ENCODE peak calls at places on chromosomes 3 and 15, in seven cellular contexts. P, Q, T, C, H, X and L are unnamed samples.

GRCh38 chr3:123783811-123784210 is 100.3 kb downstream of the MYLK start:
- DNase-seq in C (no peak), P (no peak), Q (no peak), T (no peak), H (no peak), X (no peak), L (no peak)

GRCh38 chr3:171874879-171875278 is 31.7 kb downstream of the TMEM212 start:
- DNase-seq in Q (no peak), H (no peak), C (no peak), T (no peak), X (no peak), P (no peak), L (no peak)

GRCh38 chr3:66485291-66485968 is 15.4 kb downstream of the LRIG1 start:
- DNase-seq in T (no peak), P (no peak), C (no peak), X (no peak), Q (no peak), H (no peak), L (no peak)

GRCh38 chr3:159947220-159947619 is 41.4 kb upstream of the IL12A start:
- DNase-seq in P (no peak), H (no peak), X (no peak), Q (no peak), T (no peak), C (no peak), L (no peak)

GRCh38 chr3:109923431-109923830 is 586.1 kb upstream of the DPPA4 start:
- DNase-seq in Q (no peak), T (no peak), P (no peak), X (no peak), C (no peak), H (no peak), L (no peak)

GRCh38 chr3:138371070-138371950 is 22.9 kb downstream of the MRAS start:
- DNase-seq in C (peak), P (no peak), T (no peak), X (no peak), H (no peak), Q (no peak), L (no peak)

GRCh38 chr15:75227663-75228280 is 26.1 kb downstream of the C15orf39 start:
- DNase-seq in Q (no peak), T (no peak), C (no peak), X (no peak), H (no peak), P (no peak), L (no peak)

GRCh38 chr3:172641291-172641690 is 69.6 kb downstream of the NCEH1 start:
- DNase-seq in X (no peak), P (no peak), C (no peak), T (no peak), H (no peak), Q (no peak), L (no peak)

GRCh38 chr15:39934415-39935044 is 615 bp downstream of the EIF2AK4 start:
- DNase-seq in X (peak), H (peak), C (no peak), P (no peak), T (no peak), Q (no peak), L (no peak)

GRCh38 chr3:139755551-139755950 is 77.8 kb upstream of the NMNAT3 start:
- DNase-seq in T (no peak), Q (no peak), P (no peak), X (no peak), C (no peak), H (no peak), L (no peak)

GRCh38 chr3:101690972-101691371 is 4.5 kb upstream of the RPL24 start:
- DNase-seq in P (no peak), Q (no peak), X (no peak), H (no peak), C (no peak), T (peak), L (no peak)

GRCh38 chr3:16514021-16514700 is 662 bp upstream of the RFTN1 start:
- DNase-seq in P (no peak), C (no peak), Q (no peak), T (no peak), X (no peak), H (no peak), L (no peak)

GRCh38 chr15:69034352-69034751 is 19.9 kb downstream of the NOX5 start:
- DNase-seq in T (no peak), Q (no peak), H (no peak), P (no peak), X (no peak), C (no peak), L (no peak)

GRCh38 chr3:106379251-106379750 is 510.5 kb upstream of the CBLB start:
- DNase-seq in Q (no peak), X (no peak), H (no peak), C (no peak), T (no peak), P (no peak), L (no peak)

GRCh38 chr3:52521881-52522650 is 11.6 kb downstream of the NT5DC2 start:
- DNase-seq in H (no peak), C (no peak), P (no peak), X (no peak), T (no peak), Q (no peak), L (no peak)

GRCh38 chr3:134594236-134594825 is 56.5 kb downstream of the KY start:
- DNase-seq in C (no peak), H (no peak), P (no peak), T (no peak), Q (no peak), X (no peak), L (no peak)

GRCh38 chr3:194817592-194818325 is 132.1 kb downstream of the FAM43A start:
- DNase-seq in H (no peak), P (no peak), X (no peak), C (no peak), Q (no peak), T (no peak), L (no peak)

GRCh38 chr15:73682597-73683090 is 1.5 kb upstream of the CD276 start:
- DNase-seq in H (no peak), T (no peak), C (no peak), Q (no peak), P (no peak), X (no peak), L (no peak)

GRCh38 chr3:188529228-188529627 is 375.3 kb downstream of the LPP start:
- DNase-seq in T (no peak), Q (no peak), P (no peak), C (no peak), H (no peak), X (no peak), L (no peak)

GRCh38 chr15:70345251-70346019 is 247.7 kb upstream of the TLE3 start:
- DNase-seq in H (no peak), P (no peak), Q (peak), C (no peak), X (no peak), T (no peak), L (no peak)

GRCh38 chr15:25375557-25375956 is 63.3 kb downstream of the UBE3A start:
- DNase-seq in X (peak), T (no peak), P (no peak), C (no peak), Q (no peak), H (no peak), L (no peak)

GRCh38 chr15:66935121-66935520 is 130.3 kb upstream of the SMAD3 start:
- DNase-seq in C (no peak), P (no peak), H (no peak), Q (no peak), T (no peak), X (no peak), L (no peak)

GRCh38 chr3:58034738-58035511 is 26.7 kb downstream of the FLNB start:
- DNase-seq in H (no peak), C (peak), T (peak), X (no peak), Q (no peak), P (no peak), L (no peak)

GRCh38 chr3:113507501-113508067 is 7.4 kb downstream of the SPICE1 start:
- DNase-seq in Q (no peak), C (no peak), H (no peak), T (no peak), P (no peak), X (no peak), L (no peak)

GRCh38 chr3:146543461-146544012 is 870 bp downstream of the PLSCR1 start:
- DNase-seq in Q (no peak), X (no peak), C (no peak), T (peak), H (no peak), P (no peak), L (no peak)

GRCh38 chr3:58462829-58463180 is 29.1 kb upstream of the KCTD6 start:
- DNase-seq in Q (no peak), X (peak), P (no peak), C (no peak), T (no peak), H (no peak), L (no peak)

GRCh38 chr3:188689101-188689574 is 482.6 kb upstream of the TPRG1 start:
- DNase-seq in P (no peak), C (no peak), X (no peak), H (no peak), Q (no peak), T (no peak), L (no peak)

GRCh38 chr3:94071713-94072284 is 8.9 kb downstream of the NSUN3 start:
- DNase-seq in P (no peak), Q (no peak), T (no peak), H (no peak), X (no peak), C (peak), L (no peak)

DNA sequence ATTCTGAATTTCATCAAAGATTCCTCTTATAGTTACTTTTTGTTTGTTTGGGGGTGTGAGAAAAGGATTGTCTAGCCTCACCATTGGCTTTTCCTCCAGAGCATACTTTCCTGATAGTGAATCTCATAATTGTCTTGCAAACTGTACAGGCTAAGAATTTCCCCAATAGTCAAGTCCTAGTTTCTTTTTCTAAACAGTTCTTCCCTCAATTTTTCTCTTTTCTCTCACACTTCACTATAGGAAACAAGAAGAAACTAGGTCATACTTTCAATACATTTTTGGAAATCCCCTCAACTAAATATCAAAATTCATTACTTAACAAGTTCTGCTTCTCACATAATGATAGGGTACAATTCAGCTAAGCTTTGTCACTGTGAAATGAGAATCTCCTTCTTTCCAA is 241.9 kb downstream of the IL20RB start:
- DNase-seq in Q (no peak), X (no peak), H (no peak), C (peak), P (no peak), T (no peak), L (no peak)
- TF ChIP-seq YY1 in Q (no peak), X (no peak), H (no peak), C (no peak), P (no peak), T (no peak), L (no peak)

DNA sequence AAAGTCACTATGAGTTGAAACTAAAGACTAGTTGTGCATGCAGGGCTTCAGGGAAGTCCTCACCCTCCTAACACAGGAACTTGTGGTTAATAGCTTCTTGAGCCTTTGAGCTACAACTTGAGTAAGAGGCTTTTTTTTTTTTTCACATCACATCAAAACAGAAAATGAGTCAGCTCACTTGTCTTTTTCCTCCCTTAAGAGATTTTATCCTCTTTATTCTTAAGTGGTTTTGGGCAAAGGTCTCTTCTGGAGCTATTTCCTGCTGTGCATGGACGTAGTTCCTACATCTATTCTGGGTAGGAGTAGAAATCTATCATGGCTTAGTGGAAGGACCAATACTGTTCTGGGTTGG is 613.5 kb downstream of the ZPLD1 start:
- DNase-seq in Q (no peak), X (no peak), C (no peak), H (no peak), P (peak), T (no peak), L (no peak)
- TF ChIP-seq YY1 in Q (no peak), X (no peak), C (no peak), H (no peak), P (no peak), T (no peak), L (no peak)

GRCh38 chr15:96200357-96200972 is 130.0 kb upstream of the NR2F2 start:
- DNase-seq in X (no peak), C (no peak), P (no peak), H (no peak), Q (no peak), T (no peak), L (no peak)
- TF ChIP-seq YY1 in X (no peak), C (no peak), P (no peak), H (no peak), Q (no peak), T (no peak), L (no peak)

DNA sequence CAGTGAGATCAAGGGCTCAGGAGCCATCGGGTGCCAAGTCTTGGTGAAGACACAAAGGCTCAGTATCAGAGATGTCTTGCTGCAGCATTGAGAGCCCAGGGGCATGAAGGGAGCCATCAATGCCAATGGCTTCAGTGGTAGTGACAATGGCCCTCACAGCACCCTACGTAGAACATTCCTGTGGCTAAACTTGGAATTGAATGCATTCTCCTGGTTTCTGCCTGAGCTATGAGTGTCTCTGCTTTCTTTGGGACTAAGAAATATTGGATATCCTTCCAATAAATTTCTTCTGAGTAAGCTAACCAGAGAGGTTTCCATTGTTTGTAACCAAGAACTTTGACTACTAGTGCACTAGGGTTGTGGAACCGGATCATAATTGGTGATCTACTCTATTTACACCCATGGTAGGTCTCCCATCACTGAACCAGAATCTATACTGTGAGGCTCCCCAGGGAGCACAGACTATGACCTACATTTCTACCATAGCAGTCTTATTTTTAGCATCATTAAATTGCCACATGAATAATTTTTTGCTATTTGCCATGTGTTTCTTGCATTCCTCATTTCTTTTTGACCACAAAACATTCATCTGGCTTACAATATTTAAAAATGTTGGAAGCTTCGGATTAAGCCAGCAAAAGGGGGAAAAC is 31.6 kb upstream of the PDZRN3 start:
- DNase-seq in Q (no peak), P (no peak), H (no peak), T (no peak), X (no peak), C (no peak), L (no peak)
- TF ChIP-seq YY1 in Q (no peak), P (no peak), H (no peak), T (no peak), X (no peak), C (no peak), L (no peak)

GRCh38 chr3:157594413-157594812 is 91.2 kb upstream of the VEPH1 start:
- DNase-seq in C (no peak), P (no peak), H (no peak), Q (no peak), X (no peak), T (no peak), L (no peak)
- TF ChIP-seq YY1 in C (no peak), P (no peak), H (no peak), Q (no peak), X (no peak), T (no peak), L (no peak)

GRCh38 chr15:36108539-36108938 is 470.9 kb upstream of the CDIN1 start:
- DNase-seq in Q (no peak), P (no peak), C (no peak), H (no peak), T (no peak), X (no peak), L (no peak)

GRCh38 chr15:36110659-36110993 is 468.8 kb upstream of the CDIN1 start:
- DNase-seq in T (no peak), C (no peak), P (no peak), H (no peak), X (no peak), Q (no peak), L (no peak)

GRCh38 chr15:36106640-36107335 is 472.6 kb upstream of the CDIN1 start:
- DNase-seq in P (no peak), C (no peak), H (no peak), Q (no peak), T (no peak), X (no peak), L (no peak)

DNA sequence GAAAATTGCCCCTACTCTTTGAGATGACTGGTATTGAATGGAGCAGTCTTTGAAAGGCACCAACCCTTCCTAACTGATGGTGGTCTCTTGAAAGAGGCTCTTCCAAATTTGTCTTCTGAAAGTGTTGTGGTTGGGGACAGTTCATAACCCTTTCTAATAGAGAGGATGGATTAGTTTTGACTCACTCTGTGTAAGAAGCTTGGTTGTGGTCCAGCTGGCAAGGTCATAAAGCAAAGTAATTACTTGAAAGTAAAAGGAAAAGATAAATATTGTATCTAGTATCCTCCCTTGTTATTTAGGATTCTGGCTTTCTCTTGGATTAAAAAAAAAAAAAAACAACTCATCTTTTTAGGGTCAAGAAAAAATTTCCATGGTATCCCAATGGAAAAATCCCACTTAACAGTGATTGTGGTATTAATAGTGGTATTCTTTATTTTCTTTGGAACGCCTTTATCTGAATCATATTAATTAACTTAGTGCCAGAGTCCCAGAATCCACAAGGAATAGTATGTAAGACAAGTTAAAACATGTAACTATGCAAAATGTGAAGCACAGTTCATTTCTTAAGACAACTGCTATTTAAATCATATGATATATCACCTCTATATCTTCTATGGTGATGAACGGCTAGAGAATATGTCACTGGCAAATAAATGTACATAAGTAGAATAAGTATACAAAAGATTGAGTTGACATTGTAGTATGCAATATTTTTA is 469.3 kb upstream of the CDIN1 start:
- DNase-seq in Q (no peak), P (no peak), T (no peak), C (no peak), X (no peak), H (no peak), L (no peak)
- TF ChIP-seq YY1 in Q (no peak), P (no peak), T (no peak), C (no peak), X (no peak), H (no peak), L (no peak)

GRCh38 chr3:143897558-143898305 is 49.5 kb upstream of the SLC9A9 start:
- DNase-seq in C (no peak), H (no peak), X (no peak), T (no peak), P (no peak), Q (no peak), L (no peak)
- TF ChIP-seq YY1 in C (no peak), H (no peak), X (no peak), T (no peak), P (no peak), Q (no peak), L (no peak)

DNA sequence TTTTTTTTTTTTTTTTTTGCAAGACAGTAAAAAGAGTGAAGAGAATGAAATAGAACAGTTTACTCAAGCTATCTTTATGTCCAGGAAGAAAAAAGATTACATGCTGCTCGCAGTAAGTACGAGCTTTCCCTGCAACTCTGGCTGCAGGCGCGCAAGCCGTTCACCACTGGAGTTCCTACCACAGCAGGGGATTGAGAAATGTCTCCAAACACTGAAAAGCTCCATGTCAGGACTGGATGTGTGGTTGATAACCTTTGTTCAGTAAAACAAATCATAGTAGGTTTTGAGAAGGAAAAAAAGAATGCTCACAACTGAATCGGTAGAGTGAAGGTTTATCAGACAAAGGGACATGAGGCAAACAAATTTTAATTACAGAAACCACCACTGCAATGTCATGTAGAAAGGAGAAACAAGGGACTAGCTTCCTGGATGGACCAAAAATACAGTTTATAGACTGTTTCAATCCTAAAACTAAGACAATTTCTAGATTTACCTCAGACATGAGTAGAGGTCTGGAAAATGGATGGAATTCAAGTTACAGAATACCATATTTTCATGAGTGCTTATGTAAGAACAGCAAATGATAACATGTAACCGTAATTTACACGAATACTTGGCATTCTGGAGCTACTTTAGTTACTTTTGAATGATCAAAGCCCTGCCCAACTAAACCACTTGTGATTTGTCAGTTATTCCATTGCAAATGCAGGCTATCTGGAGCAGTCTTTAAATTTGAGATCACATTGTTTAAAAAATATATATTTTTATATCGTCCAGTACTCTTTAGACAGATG is 471.1 kb downstream of the SHQ1 start:
- DNase-seq in P (no peak), H (no peak), C (no peak), Q (no peak), X (no peak), T (no peak), L (no peak)
- TF ChIP-seq YY1 in P (no peak), H (no peak), C (no peak), Q (no peak), X (no peak), T (no peak), L (no peak)